ENCODE peak calls at places on chromosome 4, in five cellular contexts. C is endodermal cell, I is kidney, B is neural progenitor cell, A is MM.1S. P is an unnamed sample. For H3K4me1, the result is how much of the 10 kb centered on the place peaks cover.

GRCh38 chr4:1048781-1049590 is 37.6 kb downstream of the FGFRL1 start:
- DNase-seq in C (peak), I (peak), B (peak), A (no peak), P (no peak)

GRCh38 chr4:84481077-84481878 is 17.8 kb downstream of the NKX6-1 start:
- DNase-seq in C (peak), I (no peak), B (peak), A (no peak), P (no peak)

GRCh38 chr4:109729155-109729562 is 711 bp downstream of the PLA2G12A start:
- DNase-seq in C (no peak), I (no peak), B (peak), A (no peak), P (no peak)

GRCh38 chr4:162485486-162485885 is 321.7 kb upstream of the FSTL5 start:
- DNase-seq in C (no peak), I (no peak), B (no peak), A (no peak), P (no peak)

GRCh38 chr4:72690782-72691181 is 121.8 kb upstream of the ADAMTS3 start:
- DNase-seq in C (no peak), I (no peak), B (no peak), A (no peak), P (no peak)

GRCh38 chr4:177322881-177323280 is 13.2 kb downstream of the NEIL3 start:
- DNase-seq in C (no peak), I (no peak), B (no peak), A (no peak), P (no peak)

GRCh38 chr4:81421346-81422218 is 50.1 kb downstream of the RASGEF1B start:
- DNase-seq in C (peak), I (no peak), B (peak), A (no peak), P (peak)

GRCh38 chr4:110165382-110166285 is 32.8 kb downstream of the ELOVL6 start:
- DNase-seq in C (no peak), I (no peak), B (peak), A (peak), P (peak)

GRCh38 chr4:112759313-112759712 is 122.4 kb downstream of the LARP7 start:
- DNase-seq in C (peak), I (no peak), B (peak), A (no peak), P (no peak)

GRCh38 chr4:39043697-39044363 is 11.6 kb upstream of the TMEM156 start:
- DNase-seq in C (no peak), I (no peak), B (no peak), A (peak), P (no peak)

GRCh38 chr4:106315476-106315967 is 487 bp downstream of the TBCK start:
- DNase-seq in C (no peak), I (no peak), B (peak), A (peak), P (peak)

GRCh38 chr4:128220286-128221235 is 67.1 kb downstream of the PGRMC2 start:
- DNase-seq in C (no peak), I (no peak), B (no peak), A (peak), P (no peak)

GRCh38 chr4:153296424-153296823 is 48.1 kb upstream of the MND1 start:
- DNase-seq in C (no peak), I (no peak), B (peak), A (no peak), P (peak)

GRCh38 chr4:112881842-112882241 is 167.6 kb upstream of the ANK2 start:
- DNase-seq in C (peak), I (no peak), B (peak), A (no peak), P (no peak)

GRCh38 chr4:13298655-13299054 is 185.5 kb downstream of the RAB28 start:
- DNase-seq in C (no peak), I (no peak), B (no peak), A (no peak), P (no peak)

GRCh38 chr4:178632415-178632814 is 1190.2 kb upstream of the AGA start:
- DNase-seq in C (no peak), I (no peak), B (no peak), A (no peak), P (no peak)

GRCh38 chr4:156568041-156568440 is 403.6 kb downstream of the PDGFC start:
- DNase-seq in C (no peak), I (no peak), B (peak), A (no peak), P (no peak)

GRCh38 chr4:102625232-102625930 is 124.2 kb downstream of the NFKB1 start:
- DNase-seq in C (peak), I (peak), B (peak), A (peak), P (no peak)

GRCh38 chr4:48905363-48906015 is 1.1 kb downstream of the OCIAD2 start:
- DNase-seq in C (no peak), I (no peak), B (no peak), A (no peak), P (peak)

GRCh38 chr4:77631276-77631675 is 25.7 kb downstream of the CXCL13 start:
- DNase-seq in C (no peak), I (no peak), B (no peak), A (no peak), P (peak)

GRCh38 chr4:130705023-130705422 is 1609.1 kb downstream of the C4orf33 start:
- DNase-seq in C (no peak), I (no peak), B (no peak), A (peak), P (no peak)

GRCh38 chr4:87835732-87836131 is 3.0 kb downstream of the MEPE start:
- DNase-seq in C (no peak), I (no peak), B (no peak), A (no peak), P (no peak)

GRCh38 chr4:53905281-53905934 is 159.0 kb downstream of the CHIC2 start:
- DNase-seq in C (no peak), I (no peak), B (no peak), A (no peak), P (no peak)

GRCh38 chr4:108181704-108182103 is 13.0 kb upstream of the LEF1 start:
- DNase-seq in C (no peak), I (no peak), B (no peak), A (peak), P (no peak)

GRCh38 chr4:36218121-36218520 is 26.2 kb downstream of the ARAP2 start:
- DNase-seq in C (no peak), I (no peak), B (no peak), A (no peak), P (no peak)

GRCh38 chr4:39544580-39545315 is 17.5 kb upstream of the UGDH start:
- DNase-seq in C (no peak), I (no peak), B (no peak), A (no peak), P (no peak)

GRCh38 chr4:33628296-33628695 is 2616.0 kb downstream of the ARAP2 start:
- DNase-seq in C (no peak), I (no peak), B (no peak), A (no peak), P (no peak)

GRCh38 chr4:185833055-185833598 is 21.1 kb upstream of the SORBS2 start:
- DNase-seq in C (no peak), I (no peak), B (peak), A (no peak), P (no peak)

GRCh38 chr4:149765630-149766029 is 50.0 kb downstream of the IQCM start:
- DNase-seq in C (no peak), I (no peak), B (no peak), A (no peak), P (no peak)

GRCh38 chr4:140755811-140756291 is 334 bp downstream of the TBC1D9 start:
- DNase-seq in C (peak), I (peak), B (peak), A (peak), P (no peak)

GRCh38 chr4:158018090-158018808 is 154.6 kb downstream of the GASK1B start:
- DNase-seq in C (no peak), I (no peak), B (no peak), A (no peak), P (no peak)

GRCh38 chr4:158020734-158021346 is 152.0 kb downstream of the GASK1B start:
- DNase-seq in C (no peak), I (no peak), B (no peak), A (no peak), P (no peak)

GRCh38 chr4:158016511-158016910 is 156.3 kb downstream of the GASK1B start:
- DNase-seq in C (no peak), I (no peak), B (no peak), A (no peak), P (no peak)

GRCh38 chr4:158018831-158019230 is 154.0 kb downstream of the GASK1B start:
- DNase-seq in C (no peak), I (no peak), B (no peak), A (no peak), P (no peak)

GRCh38 chr4:158020175-158020574 is 152.7 kb downstream of the GASK1B start:
- DNase-seq in C (no peak), I (no peak), B (no peak), A (no peak), P (peak)
- H3K9ac ChIP-seq in C (no peak), I (no peak), B (no peak), A (no peak), P (no peak)

DNA sequence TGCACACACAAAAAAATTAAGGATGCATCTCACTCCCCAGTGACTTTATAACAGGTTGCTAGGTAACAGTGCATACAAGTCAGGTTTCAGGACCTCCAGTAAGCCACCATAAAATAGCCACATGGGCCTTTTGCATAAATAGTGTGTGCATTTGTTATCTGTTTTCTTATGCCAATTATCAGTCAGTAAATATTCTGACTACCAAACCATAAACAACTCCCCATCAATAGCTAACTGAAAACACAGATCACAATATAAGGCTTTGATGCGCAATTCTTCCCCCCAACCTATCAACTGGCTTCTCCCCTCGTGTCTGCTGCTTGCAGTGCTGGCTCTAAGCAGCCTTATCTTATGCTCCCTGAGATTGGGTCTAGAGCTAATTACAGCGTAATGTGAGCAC is 55.5 kb downstream of the ZNF827 start:
- DNase-seq in C (no peak), I (no peak), B (no peak), A (no peak), P (no peak)
- H3K4me1 ChIP-seq in C (under half), I (under half), B (under half), A (under half), P (under half)

GRCh38 chr4:173397604-173398003 is 1.3 kb downstream of the SCRG1 start:
- DNase-seq in C (no peak), I (no peak), B (no peak), A (no peak), P (no peak)
- H3K4me3 ChIP-seq in C (no peak), I (no peak), B (no peak), A (no peak), P (no peak)

GRCh38 chr4:89275587-89275986 is 32.0 kb downstream of the GPRIN3 start:
- DNase-seq in C (no peak), I (no peak), B (no peak), A (no peak), P (no peak)

GRCh38 chr4:89283226-89283974 is 24.2 kb downstream of the GPRIN3 start:
- DNase-seq in C (no peak), I (no peak), B (no peak), A (no peak), P (peak)

GRCh38 chr4:89276296-89276695 is 31.3 kb downstream of the GPRIN3 start:
- DNase-seq in C (no peak), I (no peak), B (no peak), A (no peak), P (no peak)

GRCh38 chr4:89277412-89277811 is 30.2 kb downstream of the GPRIN3 start:
- DNase-seq in C (no peak), I (no peak), B (no peak), A (no peak), P (no peak)

GRCh38 chr4:89279385-89279784 is 28.2 kb downstream of the GPRIN3 start:
- DNase-seq in C (no peak), I (no peak), B (no peak), A (no peak), P (no peak)
- H3K9ac ChIP-seq in C (no peak), I (no peak), B (no peak), A (no peak), P (no peak)

DNA sequence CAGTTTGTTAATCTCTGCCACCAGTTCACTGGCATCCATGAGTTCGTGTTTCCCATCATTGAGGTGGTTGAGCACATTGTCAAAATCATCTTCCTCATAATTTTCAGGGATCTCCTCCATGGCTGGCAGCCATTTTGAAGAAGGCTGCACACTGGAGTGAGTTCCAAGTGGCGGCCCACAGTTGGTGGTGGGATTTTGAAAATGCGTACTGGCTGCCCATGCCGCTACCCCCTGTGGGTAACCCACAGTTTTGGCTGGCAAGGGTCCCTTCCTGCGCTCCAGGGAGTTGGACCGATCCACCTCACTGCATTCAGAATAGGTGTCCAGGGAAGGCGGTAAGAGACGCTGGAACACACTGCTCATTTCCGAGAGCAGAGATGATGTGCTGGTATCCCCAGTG is 11.2 kb downstream of the PCDH18 start:
- DNase-seq in C (no peak), I (peak), B (no peak), A (no peak), P (no peak)
- H3K4me1 ChIP-seq in C (under half), I (under half), B (under half), A (under half), P (under half)

GRCh38 chr4:100898844-100899243 is 381.0 kb upstream of the EMCN start:
- DNase-seq in C (no peak), I (no peak), B (no peak), A (no peak), P (no peak)

GRCh38 chr4:100894339-100894870 is 376.6 kb upstream of the EMCN start:
- DNase-seq in C (no peak), I (no peak), B (no peak), A (no peak), P (no peak)

GRCh38 chr4:100900134-100900533 is 382.3 kb upstream of the EMCN start:
- DNase-seq in C (no peak), I (no peak), B (no peak), A (no peak), P (no peak)

GRCh38 chr4:100891808-100892207 is 374.0 kb upstream of the EMCN start:
- DNase-seq in C (no peak), I (no peak), B (no peak), A (no peak), P (no peak)

GRCh38 chr4:100895572-100896197 is 377.9 kb upstream of the EMCN start:
- DNase-seq in C (no peak), I (no peak), B (no peak), A (peak), P (no peak)
- H3K4me3 ChIP-seq in C (no peak), I (peak), B (no peak), A (peak), P (no peak)

DNA sequence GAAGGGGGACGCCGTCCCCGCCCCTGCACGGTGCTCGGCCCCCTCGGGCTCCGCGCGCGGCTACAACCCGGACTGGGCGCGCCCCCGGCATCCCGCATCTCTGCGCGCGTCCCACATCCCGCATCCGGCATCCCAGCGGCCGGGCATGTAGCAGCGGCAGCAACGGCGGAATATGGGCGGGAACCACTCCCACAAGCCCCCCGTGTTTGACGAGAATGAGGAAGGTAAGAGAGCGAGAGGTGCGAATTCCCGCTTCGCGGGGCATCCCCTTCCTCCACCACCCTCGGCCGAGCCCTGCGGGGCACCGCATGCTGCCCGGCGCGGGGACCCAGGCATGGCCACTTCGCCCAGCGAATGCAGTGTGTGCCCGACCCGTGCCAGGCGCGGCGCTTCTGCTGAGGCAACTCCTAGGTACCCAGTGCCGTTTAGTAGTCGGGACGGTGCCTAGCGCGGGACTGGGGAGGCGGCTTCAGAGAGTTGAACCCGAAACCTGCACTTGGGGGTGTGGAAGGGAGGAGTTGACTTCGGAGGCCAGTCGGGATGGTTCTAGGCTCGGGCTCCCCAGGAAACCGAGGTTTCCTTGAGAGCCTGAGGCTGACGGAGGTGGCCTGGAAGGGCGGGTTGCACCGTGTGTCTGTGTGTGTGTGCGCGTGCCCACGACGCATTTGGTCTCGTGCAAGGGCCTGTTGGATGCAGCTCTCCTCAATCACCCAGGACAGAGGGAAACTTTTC is 578 bp downstream of the STK32B start:
- DNase-seq in C (peak), I (peak), B (peak), A (no peak), P (no peak)
- H3K9ac ChIP-seq in C (no peak), I (no peak), B (no peak), A (no peak), P (no peak)

GRCh38 chr4:37662861-37663390 is 23.2 kb downstream of the RELL1 start:
- DNase-seq in C (peak), I (no peak), B (peak), A (no peak), P (no peak)

GRCh38 chr4:37663552-37663951 is 22.6 kb downstream of the RELL1 start:
- DNase-seq in C (no peak), I (no peak), B (no peak), A (no peak), P (no peak)

GRCh38 chr4:37665347-37666009 is 20.7 kb downstream of the RELL1 start:
- DNase-seq in C (no peak), I (no peak), B (no peak), A (no peak), P (peak)

GRCh38 chr4:37666625-37667071 is 19.5 kb downstream of the RELL1 start:
- DNase-seq in C (no peak), I (peak), B (no peak), A (no peak), P (peak)

GRCh38 chr4:37664696-37665095 is 21.5 kb downstream of the RELL1 start:
- DNase-seq in C (peak), I (no peak), B (no peak), A (no peak), P (no peak)
- H3K4me1 ChIP-seq in C (under half), I (under half), B (under half), A (under half), P (under half)